ENCODE peak calls at places on chromosome 1, in ten cellular contexts. H is retinal pigment epithelial cell; B is DMS153; G is neural crest cell; V is H4; Q is cerebellum; S is psoas muscle; U is activated naive CD4-positive, alpha-beta T cell; L is central memory CD4-positive, alpha-beta T cell; I is endothelial cell. D is an unnamed sample.

GRCh38 chr1:152388889-152389288 is 25.2 kb downstream of the CRNN start:
- DNase-seq in H (no peak), B (no peak), G (no peak), V (no peak), Q (no peak), S (no peak), U (no peak), L (no peak), I (no peak), D (no peak)

GRCh38 chr1:37764888-37765441 is at the start of gene EPHA10:
- DNase-seq in H (no peak), B (no peak), G (peak; percentile 35), V (no peak), Q (peak; percentile 49), S (no peak), U (no peak), L (no peak), I (peak; percentile 16), D (no peak)

GRCh38 chr1:27113861-27114260 is 41.1 kb downstream of the SLC9A1 start:
- DNase-seq in H (no peak), B (no peak), G (no peak), V (no peak), Q (no peak), S (no peak), U (no peak), L (no peak), I (no peak), D (no peak)

GRCh38 chr1:56912325-56912724 is 53.5 kb downstream of the C8B start:
- DNase-seq in H (no peak), B (no peak), G (no peak), V (no peak), Q (no peak), S (no peak), U (no peak), L (no peak), I (no peak), D (no peak)

GRCh38 chr1:160997323-160998038 is 23.5 kb downstream of the F11R start:
- DNase-seq in H (no peak), B (no peak), G (peak; percentile 36), V (peak; percentile 71), Q (peak; percentile 24), S (peak; percentile 33), U (no peak), L (peak; percentile 28), I (peak; percentile 71), D (peak; percentile 69)

GRCh38 chr1:59062743-59063142 is 234.2 kb upstream of the FGGY start:
- DNase-seq in H (no peak), B (no peak), G (no peak), V (no peak), Q (no peak), S (peak; percentile 27), U (no peak), L (no peak), I (no peak), D (peak; percentile 25)

GRCh38 chr1:236516929-236517704 is 6.7 kb upstream of the LGALS8 start:
- DNase-seq in H (no peak), B (no peak), G (no peak), V (peak; percentile 76), Q (no peak), S (no peak), U (no peak), L (peak; percentile 72), I (no peak), D (no peak)

GRCh38 chr1:75615664-75616435 is 4.9 kb upstream of the SLC44A5 start:
- DNase-seq in H (no peak), B (peak; percentile 26), G (peak; percentile 52), V (no peak), Q (no peak), S (peak; percentile 25), U (no peak), L (no peak), I (peak; percentile 36), D (peak; percentile 9)

GRCh38 chr1:53112271-53112774 is 30.1 kb downstream of the SLC1A7 start:
- DNase-seq in H (peak; percentile 75), B (no peak), G (no peak), V (no peak), Q (no peak), S (no peak), U (no peak), L (no peak), I (no peak), D (no peak)

GRCh38 chr1:206967096-206967851 is 3.0 kb downstream of the FCAMR start:
- DNase-seq in H (no peak), B (no peak), G (no peak), V (peak; percentile 82), Q (no peak), S (no peak), U (no peak), L (no peak), I (no peak), D (no peak)